ENCODE peak calls at places on chromosomes 16 and 17, in five cellular contexts. G is HCT116, Z is right cardiac atrium, L is astrocyte of the cerebellum, C is A549. D is an unnamed sample.
A peak's percentile ranks its signal among the peaks of the same experiment; 100 is the strongest.

GRCh38 chr16:58912571-58912970 is 178.5 kb upstream of the GOT2 start:
- DNase-seq in L (no peak), G (no peak), C (no peak), Z (no peak), D (no peak)

GRCh38 chr17:42121066-42121769 is at the start of gene KAT2A:
- DNase-seq in C (peak; percentile 89), G (peak; percentile 53), Z (peak; percentile 87), L (no peak), D (no peak)

GRCh38 chr17:61144876-61145564 is 254.6 kb upstream of the TBX2 start:
- DNase-seq in L (no peak), C (no peak), Z (no peak), G (no peak), D (no peak)

GRCh38 chr17:62927083-62927482 is 39.0 kb upstream of the TANC2 start:
- DNase-seq in L (no peak), C (no peak), G (no peak), Z (no peak), D (no peak)

GRCh38 chr16:67396159-67396774 is 3.0 kb upstream of the TPPP3 start:
- DNase-seq in Z (peak; percentile 96), C (peak; percentile 84), G (peak; percentile 71), L (no peak), D (peak; percentile 70)

GRCh38 chr17:59423137-59423703 is 91.8 kb downstream of the YPEL2 start:
- DNase-seq in Z (peak; percentile 49), L (no peak), C (peak; percentile 68), G (peak; percentile 36), D (peak; percentile 72)

GRCh38 chr17:49631496-49631895 is 46.4 kb downstream of the SPOP start:
- DNase-seq in Z (no peak), G (no peak), C (no peak), L (no peak), D (no peak)

GRCh38 chr17:34620458-34620857 is 41.1 kb downstream of the TMEM132E start:
- DNase-seq in C (no peak), Z (no peak), G (no peak), L (no peak), D (no peak)

GRCh38 chr17:42698736-42699414 is 16.5 kb downstream of the CNTNAP1 start:
- DNase-seq in C (no peak), Z (peak; percentile 56), G (no peak), L (no peak), D (no peak)

GRCh38 chr16:30662449-30662848 is 4.2 kb downstream of the FBRS start:
- DNase-seq in Z (no peak), C (no peak), G (no peak), L (no peak), D (no peak)

GRCh38 chr16:72401079-72401361 is 229.1 kb upstream of the PMFBP1 start:
- DNase-seq in Z (no peak), L (no peak), G (no peak), C (no peak), D (no peak)

GRCh38 chr17:50904522-50905459 is 38.6 kb upstream of the TOB1 start:
- DNase-seq in L (peak; percentile 24), C (no peak), G (no peak), Z (peak; percentile 51), D (no peak)

GRCh38 chr17:859461-860195 is 77.5 kb downstream of the MRM3 start:
- DNase-seq in Z (no peak), L (no peak), G (no peak), C (no peak), D (no peak)

GRCh38 chr17:66542967-66543525 is 240.6 kb downstream of the PRKCA start:
- DNase-seq in L (peak; percentile 71), C (no peak), G (no peak), Z (no peak), D (no peak)

DNA sequence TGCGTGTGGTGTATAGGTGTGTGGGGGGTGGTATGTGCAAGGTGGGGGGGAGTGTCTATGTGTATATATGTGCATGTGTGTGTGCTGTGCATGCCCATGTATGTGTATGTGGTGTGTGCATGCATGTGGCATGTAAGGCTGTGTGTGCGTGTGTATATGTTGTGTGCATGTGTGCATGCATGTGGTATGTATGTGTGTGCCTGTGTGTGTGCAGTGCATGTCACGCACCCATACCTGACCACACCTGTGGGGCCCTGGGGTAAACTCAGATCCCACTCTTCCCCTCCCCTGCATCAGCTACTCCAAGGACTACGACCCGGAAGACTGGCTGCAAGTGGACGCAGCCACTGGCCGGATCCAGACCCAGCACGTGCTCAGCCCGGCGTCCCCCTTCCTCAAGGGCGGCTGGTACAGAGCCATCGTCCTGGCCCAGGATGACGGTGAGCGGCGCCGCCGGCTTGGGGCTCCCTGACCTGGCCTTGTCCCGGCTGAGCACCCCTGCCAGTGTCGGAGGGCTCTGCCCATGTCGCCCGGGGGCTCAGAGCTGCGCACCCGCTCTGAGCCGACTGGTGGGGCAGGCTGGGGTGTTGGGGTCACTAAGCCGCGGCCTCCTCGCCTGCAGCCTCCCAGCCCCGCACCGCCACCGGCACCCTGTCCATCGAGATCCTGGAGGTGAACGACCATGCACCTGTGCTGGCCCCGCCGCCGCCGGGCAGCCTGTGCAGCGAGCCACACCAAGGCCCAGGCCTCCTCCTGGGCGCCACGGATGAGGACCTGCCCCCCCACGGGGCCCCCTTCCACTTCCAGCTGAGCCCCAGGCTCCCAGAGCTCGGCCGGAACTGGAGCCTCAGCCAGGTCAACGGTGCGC is 9.1 kb downstream of the SLC22A31 start:
- DNase-seq in G (no peak), Z (peak; percentile 18), C (no peak), L (no peak), D (no peak)
- H3K4me3 ChIP-seq in G (peak overlapping the region; percentile 47), Z (no peak overlapping the region), C (no peak overlapping the region), L (no peak overlapping the region), D (no peak overlapping the region)

GRCh38 chr17:7705269-7706255 is 560 bp downstream of the EFNB3 start:
- DNase-seq in Z (no peak), C (no peak), L (no peak), G (no peak), D (no peak)
- H3K4me3 ChIP-seq in Z (peak overlapping the region; percentile 27), C (peak overlapping the region; percentile 44), L (peak overlapping the region; percentile 56), G (no peak overlapping the region), D (peak overlapping the region; percentile 49)

DNA sequence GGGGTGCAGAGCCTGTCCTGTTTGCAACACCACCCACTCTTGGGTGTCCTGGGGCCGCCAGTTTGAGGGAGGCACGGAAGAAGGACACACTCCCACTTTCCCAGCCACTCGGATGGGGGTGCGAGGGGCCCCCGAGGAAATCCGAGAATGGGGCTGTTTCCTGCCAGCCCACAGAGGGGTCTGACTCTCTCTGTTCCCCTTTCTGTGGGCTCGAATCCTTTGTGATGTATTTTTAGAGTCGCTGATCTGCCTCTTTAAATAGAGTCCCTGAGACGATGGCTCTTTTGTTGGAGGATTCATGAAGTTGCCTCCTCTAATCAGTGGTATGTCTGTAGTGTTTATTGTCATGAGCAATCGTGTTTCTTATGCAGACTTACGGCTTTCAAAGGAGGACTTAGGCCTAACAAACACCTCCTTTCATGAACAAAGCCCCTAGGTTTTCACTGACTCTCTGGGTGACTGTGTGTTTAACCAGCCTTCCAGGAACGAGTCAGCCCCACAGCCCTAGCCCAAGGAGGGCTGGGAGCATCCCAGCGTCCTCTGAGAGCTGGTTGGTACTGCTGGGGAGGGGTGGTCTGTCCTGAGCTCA is 29.1 kb downstream of the CIBAR2 start:
- DNase-seq in G (no peak), L (no peak), C (no peak), Z (no peak), D (no peak)
- H3K4me3 ChIP-seq in G (no peak overlapping the region), L (no peak overlapping the region), C (no peak overlapping the region), Z (no peak overlapping the region), D (no peak overlapping the region)

GRCh38 chr16:49726155-49726554 is 129.8 kb downstream of the ZNF423 start:
- DNase-seq in Z (no peak), C (no peak), L (no peak), G (no peak), D (no peak)
- H3K4me3 ChIP-seq in Z (no peak overlapping the region), C (no peak overlapping the region), L (no peak overlapping the region), G (no peak overlapping the region), D (no peak overlapping the region)

GRCh38 chr17:30969989-30970680 is 704 bp upstream of the RNF135 start:
- DNase-seq in C (no peak), L (no peak), Z (no peak), G (no peak), D (no peak)

GRCh38 chr17:30975042-30975820 is 4.4 kb downstream of the RNF135 start:
- DNase-seq in C (no peak), G (no peak), Z (no peak), L (no peak), D (no peak)

DNA sequence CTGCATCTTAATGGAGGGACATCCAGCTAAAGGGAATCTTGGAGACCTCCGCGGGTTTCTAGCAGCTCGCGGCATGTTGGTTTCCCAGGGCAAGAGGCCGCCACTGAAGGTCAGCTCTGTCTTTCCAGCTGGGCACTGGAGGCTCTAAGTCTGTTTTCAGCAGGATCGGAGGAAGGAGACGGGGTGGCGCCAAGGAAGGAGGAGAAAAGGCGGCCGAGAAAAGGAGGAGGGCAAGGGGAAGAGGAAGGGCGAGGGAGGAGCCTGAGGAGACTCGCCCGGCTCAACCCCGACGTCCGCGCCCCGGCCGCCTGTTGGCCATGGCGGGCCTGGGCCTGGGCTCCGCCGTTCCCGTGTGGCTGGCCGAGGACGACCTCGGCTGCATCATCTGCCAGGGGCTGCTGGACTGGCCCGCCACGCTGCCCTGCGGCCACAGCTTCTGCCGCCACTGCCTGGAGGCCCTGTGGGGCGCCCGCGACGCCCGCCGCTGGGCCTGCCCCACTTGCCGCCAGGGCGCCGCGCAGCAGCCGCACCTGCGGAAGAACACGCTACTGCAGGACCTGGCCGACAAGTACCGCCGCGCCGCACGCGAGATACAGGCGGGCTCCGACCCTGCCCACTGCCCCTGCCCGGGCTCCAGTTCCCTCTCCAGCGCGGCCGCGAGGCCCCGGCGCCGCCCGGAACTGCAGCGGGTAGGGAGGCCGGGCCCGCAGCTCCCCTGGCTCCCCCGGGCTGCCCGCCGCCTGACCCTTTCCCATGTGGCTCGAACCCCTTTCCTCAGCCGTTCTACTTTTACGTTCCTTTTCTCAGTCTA is at the start of gene RNF135:
- DNase-seq in L (peak; percentile 54), Z (peak; percentile 89), G (peak; percentile 63), C (peak; percentile 95), D (peak; percentile 35)
- H3K4me3 ChIP-seq in L (peak within 1 kb of the TSS; percentile 56), Z (peak within 1 kb of the TSS; percentile 65), G (peak within 1 kb of the TSS; percentile 72), C (peak within 1 kb of the TSS; percentile 60), D (peak within 1 kb of the TSS; percentile 65)

GRCh38 chr17:28371245-28372202 is at the start of gene SARM1:
- DNase-seq in C (peak; percentile 94), Z (peak; percentile 94), G (peak; percentile 31), L (peak; percentile 74), D (no peak)

GRCh38 chr17:28372203-28372944 is 880 bp downstream of the SARM1 start:
- DNase-seq in G (no peak), C (no peak), Z (peak; percentile 45), L (no peak), D (no peak)

GRCh38 chr17:28370035-28370743 is at the start of gene VTN:
- DNase-seq in L (no peak), Z (peak; percentile 76), C (peak; percentile 90), G (no peak), D (no peak)

GRCh38 chr17:28370744-28371103 is 617 bp upstream of the VTN start:
- DNase-seq in C (no peak), L (no peak), Z (no peak), G (no peak), D (no peak)

GRCh38 chr17:28372945-28373274 is 1.4 kb downstream of the SARM1 start:
- DNase-seq in Z (no peak), C (no peak), L (no peak), G (no peak), D (no peak)
- H3K4me3 ChIP-seq in Z (no peak overlapping the region), C (no peak overlapping the region), L (peak overlapping the region; percentile 66), G (no peak overlapping the region), D (no peak overlapping the region)

GRCh38 chr17:43732961-43733360 is 25.6 kb downstream of the SOST start:
- DNase-seq in Z (no peak), C (no peak), G (no peak), L (peak; percentile 49), D (peak; percentile 83)
- H3K4me3 ChIP-seq in Z (no peak overlapping the region), C (no peak overlapping the region), G (no peak overlapping the region), L (no peak overlapping the region), D (no peak overlapping the region)

GRCh38 chr16:971582-971905 is 760 bp upstream of the LMF1 start:
- DNase-seq in C (no peak), L (no peak), G (no peak), Z (no peak), D (no peak)
- H3K4me3 ChIP-seq in C (no peak overlapping the region), L (no peak overlapping the region), G (peak overlapping the region; percentile 25), Z (no peak overlapping the region), D (no peak overlapping the region)

D was measured in kidney epithelial cell.